ENCODE peak calls at places on chromosomes 3 and 15, in five cellular contexts. One of them, this sample, is unnamed. For H3K9me3, the result is how much of the 10 kb centered on the place peaks cover.

GRCh38 chr15:40255033-40255432 is 16.2 kb downstream of the PAK6 start:
- DNase-seq in cardiac muscle cell: no peak
- DNase-seq in sigmoid colon: no peak
- DNase-seq in fibroblast of lung: no peak
- DNase-seq in tibial artery: no peak
- DNase-seq in this sample: no peak

GRCh38 chr3:65028024-65028423 is 340.2 kb upstream of the ADAMTS9 start:
- DNase-seq in cardiac muscle cell: no peak
- DNase-seq in sigmoid colon: no peak
- DNase-seq in fibroblast of lung: no peak
- DNase-seq in tibial artery: no peak
- DNase-seq in this sample: no peak

GRCh38 chr15:98103570-98103969 is 143.1 kb downstream of the ARRDC4 start:
- DNase-seq in cardiac muscle cell: no peak
- DNase-seq in sigmoid colon: no peak
- DNase-seq in fibroblast of lung: no peak
- DNase-seq in tibial artery: no peak
- DNase-seq in this sample: no peak

GRCh38 chr15:100763764-100764750 is 115.6 kb upstream of the ALDH1A3 start:
- DNase-seq in cardiac muscle cell: no peak
- DNase-seq in sigmoid colon: no peak
- DNase-seq in fibroblast of lung: no peak
- DNase-seq in tibial artery: peak
- DNase-seq in this sample: peak

GRCh38 chr15:99485153-99485947 is 80.4 kb upstream of the MEF2A start:
- DNase-seq in cardiac muscle cell: no peak
- DNase-seq in sigmoid colon: peak
- DNase-seq in fibroblast of lung: no peak
- DNase-seq in tibial artery: peak
- DNase-seq in this sample: no peak

GRCh38 chr15:79804833-79805232 is 92.0 kb downstream of the MTHFS start:
- DNase-seq in cardiac muscle cell: no peak
- DNase-seq in sigmoid colon: no peak
- DNase-seq in fibroblast of lung: no peak
- DNase-seq in tibial artery: no peak
- DNase-seq in this sample: no peak

GRCh38 chr15:70494861-70495571 is 268.3 kb downstream of the UACA start:
- DNase-seq in cardiac muscle cell: peak
- DNase-seq in sigmoid colon: no peak
- DNase-seq in fibroblast of lung: peak
- DNase-seq in tibial artery: no peak
- DNase-seq in this sample: no peak

GRCh38 chr3:195154793-195155535 is 116.0 kb downstream of the XXYLT1 start:
- DNase-seq in cardiac muscle cell: peak
- DNase-seq in sigmoid colon: peak
- DNase-seq in fibroblast of lung: peak
- DNase-seq in tibial artery: peak
- DNase-seq in this sample: peak

GRCh38 chr3:184241447-184242296 is 7.1 kb downstream of the ALG3 start:
- DNase-seq in cardiac muscle cell: peak
- DNase-seq in sigmoid colon: no peak
- DNase-seq in fibroblast of lung: peak
- DNase-seq in tibial artery: no peak
- DNase-seq in this sample: peak

GRCh38 chr15:101120961-101121360 is 130.9 kb downstream of the CHSY1 start:
- DNase-seq in cardiac muscle cell: no peak
- DNase-seq in sigmoid colon: no peak
- DNase-seq in fibroblast of lung: no peak
- DNase-seq in tibial artery: no peak
- DNase-seq in this sample: peak

GRCh38 chr3:1087066-1087555 is 5.7 kb upstream of the CNTN6 start:
- DNase-seq in cardiac muscle cell: peak
- DNase-seq in sigmoid colon: no peak
- DNase-seq in fibroblast of lung: peak
- DNase-seq in tibial artery: peak
- DNase-seq in this sample: peak

GRCh38 chr15:44775923-44776322 is 39.6 kb downstream of the TRIM69 start:
- DNase-seq in cardiac muscle cell: no peak
- DNase-seq in sigmoid colon: no peak
- DNase-seq in fibroblast of lung: no peak
- DNase-seq in tibial artery: no peak
- DNase-seq in this sample: no peak

GRCh38 chr15:40103124-40103858 is 5.4 kb downstream of the BMF start:
- DNase-seq in cardiac muscle cell: peak
- DNase-seq in sigmoid colon: peak
- DNase-seq in fibroblast of lung: peak
- DNase-seq in tibial artery: peak
- DNase-seq in this sample: peak

GRCh38 chr3:151171145-151171544 is 31.9 kb downstream of the GPR171 start:
- DNase-seq in cardiac muscle cell: no peak
- DNase-seq in sigmoid colon: peak
- DNase-seq in fibroblast of lung: peak
- DNase-seq in tibial artery: no peak
- DNase-seq in this sample: no peak

GRCh38 chr3:127373701-127374625 is 86.1 kb upstream of the PRR20G start:
- DNase-seq in cardiac muscle cell: peak
- DNase-seq in sigmoid colon: no peak
- DNase-seq in fibroblast of lung: no peak
- DNase-seq in tibial artery: no peak
- DNase-seq in this sample: no peak

GRCh38 chr3:144942093-144942492 is 970.5 kb downstream of the DIPK2A start:
- DNase-seq in cardiac muscle cell: no peak
- DNase-seq in sigmoid colon: no peak
- DNase-seq in fibroblast of lung: no peak
- DNase-seq in tibial artery: no peak
- DNase-seq in this sample: no peak

GRCh38 chr3:162586591-162586990 is 1090.0 kb downstream of the OTOL1 start:
- DNase-seq in cardiac muscle cell: no peak
- DNase-seq in sigmoid colon: no peak
- DNase-seq in fibroblast of lung: no peak
- DNase-seq in tibial artery: no peak
- DNase-seq in this sample: no peak

GRCh38 chr3:122974764-122975162 is 52.8 kb downstream of the SEMA5B start:
- DNase-seq in cardiac muscle cell: no peak
- DNase-seq in sigmoid colon: peak
- DNase-seq in fibroblast of lung: peak
- DNase-seq in tibial artery: peak
- DNase-seq in this sample: peak

GRCh38 chr15:56817266-56817665 is 84.0 kb upstream of the ZNF280D start:
- DNase-seq in cardiac muscle cell: no peak
- DNase-seq in sigmoid colon: no peak
- DNase-seq in fibroblast of lung: peak
- DNase-seq in tibial artery: no peak
- DNase-seq in this sample: no peak

GRCh38 chr3:44492496-44492895 is 15.0 kb upstream of the ZNF445 start:
- DNase-seq in cardiac muscle cell: no peak
- DNase-seq in sigmoid colon: no peak
- DNase-seq in fibroblast of lung: no peak
- DNase-seq in tibial artery: no peak
- DNase-seq in this sample: no peak

GRCh38 chr3:44499149-44499898 is 21.9 kb upstream of the ZNF445 start:
- DNase-seq in cardiac muscle cell: no peak
- DNase-seq in sigmoid colon: no peak
- DNase-seq in fibroblast of lung: no peak
- DNase-seq in tibial artery: no peak
- DNase-seq in this sample: no peak

DNA sequence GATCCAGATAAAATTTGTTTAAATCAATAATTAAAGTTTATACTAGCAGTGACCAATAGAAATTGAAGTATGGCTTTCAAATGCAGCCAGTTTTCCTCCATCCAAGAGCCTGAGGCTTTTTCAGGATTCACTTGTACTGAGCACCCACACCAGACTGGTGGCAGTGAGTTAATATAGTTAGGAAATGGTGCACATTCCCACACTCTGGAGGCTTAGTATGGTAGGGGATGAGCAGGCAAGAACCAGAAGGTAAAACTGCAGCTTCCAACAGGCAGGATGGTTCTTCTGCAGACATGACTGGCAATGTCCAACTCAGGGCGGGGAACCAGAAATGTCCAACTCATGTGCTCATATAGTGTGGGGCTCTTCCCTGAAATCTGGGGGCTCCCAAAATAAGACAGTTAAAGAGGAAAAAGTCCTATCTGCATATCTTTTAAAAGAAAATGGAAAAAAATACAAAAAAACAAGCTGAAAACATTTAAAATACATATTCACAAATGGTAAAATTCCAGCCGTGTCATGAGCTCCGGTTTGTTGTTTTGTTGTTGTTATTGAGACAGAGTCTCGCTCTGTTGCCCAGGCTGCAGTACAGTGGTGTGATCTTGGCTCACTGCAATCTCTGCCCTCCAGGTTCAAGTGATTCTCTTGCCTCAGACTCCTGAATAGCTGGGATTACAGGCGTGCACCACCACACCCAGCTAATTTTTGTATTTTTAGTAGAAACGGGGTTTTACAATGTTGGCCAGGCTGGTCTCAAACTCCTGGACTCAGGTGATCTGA is 18.4 kb upstream of the ZNF445 start:
- DNase-seq in cardiac muscle cell: no peak
- DNase-seq in sigmoid colon: no peak
- DNase-seq in fibroblast of lung: no peak
- DNase-seq in tibial artery: no peak
- DNase-seq in this sample: no peak
- H3K9me3 ChIP-seq in cardiac muscle cell: under half
- H3K9me3 ChIP-seq in sigmoid colon: under half
- H3K9me3 ChIP-seq in fibroblast of lung: under half
- H3K9me3 ChIP-seq in tibial artery: under half
- H3K9me3 ChIP-seq in this sample: under half

GRCh38 chr3:129836381-129837056 is 57.0 kb downstream of the TMCC1 start:
- DNase-seq in cardiac muscle cell: no peak
- DNase-seq in sigmoid colon: no peak
- DNase-seq in fibroblast of lung: peak
- DNase-seq in tibial artery: no peak
- DNase-seq in this sample: no peak
- H3K27ac ChIP-seq in cardiac muscle cell: peak
- H3K27ac ChIP-seq in sigmoid colon: no peak
- H3K27ac ChIP-seq in fibroblast of lung: no peak
- H3K27ac ChIP-seq in tibial artery: no peak
- H3K27ac ChIP-seq in this sample: no peak

GRCh38 chr3:36679384-36680200 is 84.8 kb downstream of the DCLK3 start:
- DNase-seq in cardiac muscle cell: no peak
- DNase-seq in sigmoid colon: no peak
- DNase-seq in fibroblast of lung: peak
- DNase-seq in tibial artery: no peak
- DNase-seq in this sample: no peak
- H3K9me3 ChIP-seq in cardiac muscle cell: under half
- H3K9me3 ChIP-seq in sigmoid colon: under half
- H3K9me3 ChIP-seq in fibroblast of lung: under half
- H3K9me3 ChIP-seq in tibial artery: under half
- H3K9me3 ChIP-seq in this sample: under half

GRCh38 chr3:190597291-190597690 is 83.4 kb downstream of the IL1RAP start:
- DNase-seq in cardiac muscle cell: peak
- DNase-seq in sigmoid colon: no peak
- DNase-seq in fibroblast of lung: peak
- DNase-seq in tibial artery: no peak
- DNase-seq in this sample: no peak
- H3K27ac ChIP-seq in cardiac muscle cell: peak
- H3K27ac ChIP-seq in sigmoid colon: no peak
- H3K27ac ChIP-seq in fibroblast of lung: no peak
- H3K27ac ChIP-seq in tibial artery: no peak
- H3K27ac ChIP-seq in this sample: no peak

DNA sequence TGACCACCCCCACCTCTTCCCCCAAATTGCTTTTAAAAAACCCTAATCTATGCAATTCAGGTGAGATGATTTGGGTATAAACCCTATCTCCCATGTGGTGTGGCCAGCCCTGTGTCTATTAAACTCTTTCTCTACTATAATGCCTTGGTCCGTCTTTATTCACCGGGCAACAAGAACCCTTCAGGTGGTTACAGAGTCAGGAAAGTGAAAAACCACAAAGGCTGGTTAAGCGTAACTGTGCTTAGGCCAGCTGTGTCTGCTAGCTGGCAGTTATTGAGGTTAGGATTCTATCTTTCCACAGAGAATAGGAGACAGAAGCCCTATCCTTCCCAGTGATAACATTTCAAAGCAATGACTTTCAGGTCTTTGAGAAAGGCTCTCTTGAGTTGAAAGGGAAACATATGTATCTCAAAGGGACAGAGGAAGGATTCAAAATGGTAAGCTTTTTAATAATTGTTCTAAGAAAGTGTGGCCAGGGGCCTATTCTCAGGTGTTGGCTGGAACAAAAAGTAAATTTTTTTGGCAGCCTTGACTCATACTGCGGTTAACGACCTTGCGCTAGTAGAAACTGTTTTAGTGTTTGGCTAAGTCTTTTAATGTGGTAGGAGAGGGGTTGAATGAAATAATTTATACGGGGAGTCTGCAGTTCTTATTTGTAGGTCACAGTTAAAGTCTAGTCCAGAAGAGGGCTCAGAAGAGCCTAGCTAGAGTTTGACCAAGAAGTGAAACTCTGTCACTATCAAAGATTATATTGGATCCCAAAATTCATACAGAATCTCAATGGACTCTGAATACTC is 89.0 kb downstream of the NPAP1 start:
- DNase-seq in cardiac muscle cell: no peak
- DNase-seq in sigmoid colon: no peak
- DNase-seq in fibroblast of lung: no peak
- DNase-seq in tibial artery: no peak
- DNase-seq in this sample: no peak
- H3K9me3 ChIP-seq in cardiac muscle cell: under half
- H3K9me3 ChIP-seq in sigmoid colon: under half
- H3K9me3 ChIP-seq in fibroblast of lung: under half
- H3K9me3 ChIP-seq in tibial artery: under half
- H3K9me3 ChIP-seq in this sample: under half